ENCODE peak calls at places on chromosomes 16 and 17, in six cellular contexts. One of them, this sample, is unnamed.

GRCh38 chr16:70714526-70715112 is 28.8 kb upstream of the MTSS2 start:
- DNase-seq in stimulated activated CD4-positive, alpha-beta T cell treated with anti-CD3 and anti-CD28 coated beads, TNF-alpha, amount 100 ng/mL, for 4 hours: no peak
- DNase-seq in germinal center: no peak
- DNase-seq in IMR-90: no peak
- DNase-seq in brain microvascular endothelial cell: no peak
- DNase-seq in activated T-helper 1 cell treated with Interleukin-2 at 50 U/mL for 16 hours: no peak
- DNase-seq in this sample: no peak

GRCh38 chr17:40932608-40933007 is 4.8 kb downstream of the KRT23 start:
- DNase-seq in IMR-90: no peak
- DNase-seq in activated T-helper 1 cell treated with Interleukin-2 at 50 U/mL for 16 hours: no peak
- DNase-seq in stimulated activated CD4-positive, alpha-beta T cell treated with anti-CD3 and anti-CD28 coated beads, TNF-alpha, amount 100 ng/mL, for 4 hours: no peak
- DNase-seq in brain microvascular endothelial cell: no peak
- DNase-seq in germinal center: no peak
- DNase-seq in this sample: no peak

GRCh38 chr17:69734656-69735055 is 320.2 kb downstream of the MAP2K6 start:
- DNase-seq in IMR-90: no peak
- DNase-seq in germinal center: no peak
- DNase-seq in activated T-helper 1 cell treated with Interleukin-2 at 50 U/mL for 16 hours: no peak
- DNase-seq in stimulated activated CD4-positive, alpha-beta T cell treated with anti-CD3 and anti-CD28 coated beads, TNF-alpha, amount 100 ng/mL, for 4 hours: no peak
- DNase-seq in brain microvascular endothelial cell: no peak
- DNase-seq in this sample: no peak

GRCh38 chr16:22400899-22401298 is 26.5 kb upstream of the CDR2 start:
- DNase-seq in germinal center: no peak
- DNase-seq in activated T-helper 1 cell treated with Interleukin-2 at 50 U/mL for 16 hours: no peak
- DNase-seq in IMR-90: no peak
- DNase-seq in stimulated activated CD4-positive, alpha-beta T cell treated with anti-CD3 and anti-CD28 coated beads, TNF-alpha, amount 100 ng/mL, for 4 hours: no peak
- DNase-seq in brain microvascular endothelial cell: no peak
- DNase-seq in this sample: no peak

GRCh38 chr17:63082273-63082861 is 116.3 kb downstream of the TANC2 start:
- DNase-seq in brain microvascular endothelial cell: peak; percentile 18
- DNase-seq in IMR-90: peak; percentile 58
- DNase-seq in germinal center: no peak
- DNase-seq in activated T-helper 1 cell treated with Interleukin-2 at 50 U/mL for 16 hours: no peak
- DNase-seq in stimulated activated CD4-positive, alpha-beta T cell treated with anti-CD3 and anti-CD28 coated beads, TNF-alpha, amount 100 ng/mL, for 4 hours: no peak
- DNase-seq in this sample: no peak

GRCh38 chr17:51341457-51341856 is 81.1 kb downstream of the UTP18 start:
- DNase-seq in stimulated activated CD4-positive, alpha-beta T cell treated with anti-CD3 and anti-CD28 coated beads, TNF-alpha, amount 100 ng/mL, for 4 hours: no peak
- DNase-seq in activated T-helper 1 cell treated with Interleukin-2 at 50 U/mL for 16 hours: no peak
- DNase-seq in IMR-90: no peak
- DNase-seq in germinal center: no peak
- DNase-seq in brain microvascular endothelial cell: no peak
- DNase-seq in this sample: no peak

GRCh38 chr17:59652119-59652518 is 32.4 kb downstream of the CLTC start:
- DNase-seq in germinal center: no peak
- DNase-seq in activated T-helper 1 cell treated with Interleukin-2 at 50 U/mL for 16 hours: no peak
- DNase-seq in IMR-90: peak; percentile 88
- DNase-seq in stimulated activated CD4-positive, alpha-beta T cell treated with anti-CD3 and anti-CD28 coated beads, TNF-alpha, amount 100 ng/mL, for 4 hours: no peak
- DNase-seq in brain microvascular endothelial cell: peak; percentile 17
- DNase-seq in this sample: no peak

GRCh38 chr17:60901806-60902205 is 224.2 kb downstream of the BCAS3 start:
- DNase-seq in stimulated activated CD4-positive, alpha-beta T cell treated with anti-CD3 and anti-CD28 coated beads, TNF-alpha, amount 100 ng/mL, for 4 hours: no peak
- DNase-seq in IMR-90: peak; percentile 81
- DNase-seq in germinal center: no peak
- DNase-seq in activated T-helper 1 cell treated with Interleukin-2 at 50 U/mL for 16 hours: no peak
- DNase-seq in brain microvascular endothelial cell: no peak
- DNase-seq in this sample: no peak

GRCh38 chr16:9050102-9050830 is 41.2 kb upstream of the HAPSTR1 start:
- DNase-seq in germinal center: no peak
- DNase-seq in IMR-90: peak; percentile 16
- DNase-seq in brain microvascular endothelial cell: no peak
- DNase-seq in stimulated activated CD4-positive, alpha-beta T cell treated with anti-CD3 and anti-CD28 coated beads, TNF-alpha, amount 100 ng/mL, for 4 hours: no peak
- DNase-seq in activated T-helper 1 cell treated with Interleukin-2 at 50 U/mL for 16 hours: no peak
- DNase-seq in this sample: no peak

GRCh38 chr17:27203241-27203640 is 90.7 kb upstream of the WSB1 start:
- DNase-seq in brain microvascular endothelial cell: no peak
- DNase-seq in germinal center: no peak
- DNase-seq in IMR-90: no peak
- DNase-seq in activated T-helper 1 cell treated with Interleukin-2 at 50 U/mL for 16 hours: no peak
- DNase-seq in stimulated activated CD4-positive, alpha-beta T cell treated with anti-CD3 and anti-CD28 coated beads, TNF-alpha, amount 100 ng/mL, for 4 hours: no peak
- DNase-seq in this sample: no peak

GRCh38 chr17:2902546-2902945 is 106.3 kb downstream of the RAP1GAP2 start:
- DNase-seq in stimulated activated CD4-positive, alpha-beta T cell treated with anti-CD3 and anti-CD28 coated beads, TNF-alpha, amount 100 ng/mL, for 4 hours: no peak
- DNase-seq in activated T-helper 1 cell treated with Interleukin-2 at 50 U/mL for 16 hours: no peak
- DNase-seq in IMR-90: no peak
- DNase-seq in germinal center: no peak
- DNase-seq in brain microvascular endothelial cell: no peak
- DNase-seq in this sample: no peak

GRCh38 chr17:64399071-64399766 is 8.6 kb upstream of the PECAM1 start:
- DNase-seq in brain microvascular endothelial cell: no peak
- DNase-seq in germinal center: no peak
- DNase-seq in stimulated activated CD4-positive, alpha-beta T cell treated with anti-CD3 and anti-CD28 coated beads, TNF-alpha, amount 100 ng/mL, for 4 hours: no peak
- DNase-seq in activated T-helper 1 cell treated with Interleukin-2 at 50 U/mL for 16 hours: no peak
- DNase-seq in IMR-90: no peak
- DNase-seq in this sample: no peak

GRCh38 chr17:5545051-5545987 is 39.0 kb downstream of the NLRP1 start:
- DNase-seq in stimulated activated CD4-positive, alpha-beta T cell treated with anti-CD3 and anti-CD28 coated beads, TNF-alpha, amount 100 ng/mL, for 4 hours: no peak
- DNase-seq in germinal center: no peak
- DNase-seq in IMR-90: peak; percentile 21
- DNase-seq in activated T-helper 1 cell treated with Interleukin-2 at 50 U/mL for 16 hours: no peak
- DNase-seq in brain microvascular endothelial cell: no peak
- DNase-seq in this sample: no peak

GRCh38 chr16:89244754-89245153 is 27.3 kb downstream of the ZNF778 start:
- DNase-seq in activated T-helper 1 cell treated with Interleukin-2 at 50 U/mL for 16 hours: no peak
- DNase-seq in stimulated activated CD4-positive, alpha-beta T cell treated with anti-CD3 and anti-CD28 coated beads, TNF-alpha, amount 100 ng/mL, for 4 hours: no peak
- DNase-seq in IMR-90: no peak
- DNase-seq in germinal center: no peak
- DNase-seq in brain microvascular endothelial cell: no peak
- DNase-seq in this sample: no peak

GRCh38 chr17:40075216-40076100 is 12.7 kb downstream of the THRA start:
- DNase-seq in IMR-90: peak; percentile 48
- DNase-seq in activated T-helper 1 cell treated with Interleukin-2 at 50 U/mL for 16 hours: peak; percentile 47
- DNase-seq in stimulated activated CD4-positive, alpha-beta T cell treated with anti-CD3 and anti-CD28 coated beads, TNF-alpha, amount 100 ng/mL, for 4 hours: no peak
- DNase-seq in brain microvascular endothelial cell: no peak
- DNase-seq in germinal center: peak; percentile 59
- DNase-seq in this sample: peak; percentile 63

GRCh38 chr16:57534881-57535658 is 1.3 kb downstream of the CCDC102A start:
- DNase-seq in brain microvascular endothelial cell: no peak
- DNase-seq in stimulated activated CD4-positive, alpha-beta T cell treated with anti-CD3 and anti-CD28 coated beads, TNF-alpha, amount 100 ng/mL, for 4 hours: no peak
- DNase-seq in activated T-helper 1 cell treated with Interleukin-2 at 50 U/mL for 16 hours: no peak
- DNase-seq in germinal center: no peak
- DNase-seq in IMR-90: no peak
- DNase-seq in this sample: no peak

GRCh38 chr17:82767041-82767754 is 15.3 kb downstream of the TBCD start:
- DNase-seq in IMR-90: peak; percentile 38
- DNase-seq in activated T-helper 1 cell treated with Interleukin-2 at 50 U/mL for 16 hours: no peak
- DNase-seq in germinal center: no peak
- DNase-seq in brain microvascular endothelial cell: peak; percentile 22
- DNase-seq in stimulated activated CD4-positive, alpha-beta T cell treated with anti-CD3 and anti-CD28 coated beads, TNF-alpha, amount 100 ng/mL, for 4 hours: no peak
- DNase-seq in this sample: peak; percentile 37

GRCh38 chr17:76000755-76001521 is at the start of gene CDK3:
- DNase-seq in brain microvascular endothelial cell: no peak
- DNase-seq in germinal center: no peak
- DNase-seq in IMR-90: no peak
- DNase-seq in stimulated activated CD4-positive, alpha-beta T cell treated with anti-CD3 and anti-CD28 coated beads, TNF-alpha, amount 100 ng/mL, for 4 hours: no peak
- DNase-seq in activated T-helper 1 cell treated with Interleukin-2 at 50 U/mL for 16 hours: no peak
- DNase-seq in this sample: no peak

GRCh38 chr16:67963325-67964321 is 4.8 kb downstream of the SLC12A4 start:
- DNase-seq in brain microvascular endothelial cell: no peak
- DNase-seq in activated T-helper 1 cell treated with Interleukin-2 at 50 U/mL for 16 hours: no peak
- DNase-seq in IMR-90: no peak
- DNase-seq in germinal center: no peak
- DNase-seq in stimulated activated CD4-positive, alpha-beta T cell treated with anti-CD3 and anti-CD28 coated beads, TNF-alpha, amount 100 ng/mL, for 4 hours: no peak
- DNase-seq in this sample: no peak

GRCh38 chr17:8629371-8630226 is 926 bp downstream of the MYH10 start:
- DNase-seq in brain microvascular endothelial cell: no peak
- DNase-seq in IMR-90: no peak
- DNase-seq in stimulated activated CD4-positive, alpha-beta T cell treated with anti-CD3 and anti-CD28 coated beads, TNF-alpha, amount 100 ng/mL, for 4 hours: no peak
- DNase-seq in activated T-helper 1 cell treated with Interleukin-2 at 50 U/mL for 16 hours: no peak
- DNase-seq in germinal center: peak; percentile 20
- DNase-seq in this sample: peak; percentile 5

GRCh38 chr16:27491894-27492587 is 57.7 kb downstream of the GTF3C1 start:
- DNase-seq in activated T-helper 1 cell treated with Interleukin-2 at 50 U/mL for 16 hours: no peak
- DNase-seq in brain microvascular endothelial cell: no peak
- DNase-seq in stimulated activated CD4-positive, alpha-beta T cell treated with anti-CD3 and anti-CD28 coated beads, TNF-alpha, amount 100 ng/mL, for 4 hours: no peak
- DNase-seq in germinal center: no peak
- DNase-seq in IMR-90: no peak
- DNase-seq in this sample: no peak

GRCh38 chr17:62696726-62697490 is 69.4 kb downstream of the MRC2 start:
- DNase-seq in activated T-helper 1 cell treated with Interleukin-2 at 50 U/mL for 16 hours: no peak
- DNase-seq in brain microvascular endothelial cell: no peak
- DNase-seq in stimulated activated CD4-positive, alpha-beta T cell treated with anti-CD3 and anti-CD28 coated beads, TNF-alpha, amount 100 ng/mL, for 4 hours: no peak
- DNase-seq in germinal center: no peak
- DNase-seq in IMR-90: no peak
- DNase-seq in this sample: no peak

GRCh38 chr17:4850236-4850635 is 17.1 kb downstream of the MINK1 start:
- DNase-seq in brain microvascular endothelial cell: no peak
- DNase-seq in IMR-90: no peak
- DNase-seq in germinal center: no peak
- DNase-seq in activated T-helper 1 cell treated with Interleukin-2 at 50 U/mL for 16 hours: no peak
- DNase-seq in stimulated activated CD4-positive, alpha-beta T cell treated with anti-CD3 and anti-CD28 coated beads, TNF-alpha, amount 100 ng/mL, for 4 hours: no peak
- DNase-seq in this sample: no peak

GRCh38 chr16:9965079-9965478 is 217.1 kb downstream of the GRIN2A start:
- DNase-seq in IMR-90: no peak
- DNase-seq in stimulated activated CD4-positive, alpha-beta T cell treated with anti-CD3 and anti-CD28 coated beads, TNF-alpha, amount 100 ng/mL, for 4 hours: no peak
- DNase-seq in brain microvascular endothelial cell: no peak
- DNase-seq in germinal center: no peak
- DNase-seq in activated T-helper 1 cell treated with Interleukin-2 at 50 U/mL for 16 hours: no peak
- DNase-seq in this sample: no peak

GRCh38 chr16:8047711-8048110 is 542.6 kb downstream of the TMEM114 start:
- DNase-seq in IMR-90: no peak
- DNase-seq in stimulated activated CD4-positive, alpha-beta T cell treated with anti-CD3 and anti-CD28 coated beads, TNF-alpha, amount 100 ng/mL, for 4 hours: no peak
- DNase-seq in brain microvascular endothelial cell: no peak
- DNase-seq in activated T-helper 1 cell treated with Interleukin-2 at 50 U/mL for 16 hours: no peak
- DNase-seq in germinal center: no peak
- DNase-seq in this sample: no peak

GRCh38 chr16:72768611-72769010 is 279.3 kb downstream of the ZFHX3 start:
- DNase-seq in activated T-helper 1 cell treated with Interleukin-2 at 50 U/mL for 16 hours: no peak
- DNase-seq in IMR-90: no peak
- DNase-seq in germinal center: no peak
- DNase-seq in stimulated activated CD4-positive, alpha-beta T cell treated with anti-CD3 and anti-CD28 coated beads, TNF-alpha, amount 100 ng/mL, for 4 hours: no peak
- DNase-seq in brain microvascular endothelial cell: no peak
- DNase-seq in this sample: no peak

GRCh38 chr16:81415757-81416156 is 28.9 kb upstream of the CMIP start:
- DNase-seq in stimulated activated CD4-positive, alpha-beta T cell treated with anti-CD3 and anti-CD28 coated beads, TNF-alpha, amount 100 ng/mL, for 4 hours: no peak
- DNase-seq in brain microvascular endothelial cell: no peak
- DNase-seq in IMR-90: no peak
- DNase-seq in germinal center: no peak
- DNase-seq in activated T-helper 1 cell treated with Interleukin-2 at 50 U/mL for 16 hours: no peak
- DNase-seq in this sample: no peak

GRCh38 chr16:78460428-78460827 is 361.0 kb downstream of the WWOX start:
- DNase-seq in stimulated activated CD4-positive, alpha-beta T cell treated with anti-CD3 and anti-CD28 coated beads, TNF-alpha, amount 100 ng/mL, for 4 hours: no peak
- DNase-seq in IMR-90: no peak
- DNase-seq in brain microvascular endothelial cell: no peak
- DNase-seq in germinal center: no peak
- DNase-seq in activated T-helper 1 cell treated with Interleukin-2 at 50 U/mL for 16 hours: no peak
- DNase-seq in this sample: no peak

GRCh38 chr17:8473451-8474192 is 37.9 kb downstream of the NDEL1 start:
- DNase-seq in IMR-90: no peak
- DNase-seq in germinal center: no peak
- DNase-seq in stimulated activated CD4-positive, alpha-beta T cell treated with anti-CD3 and anti-CD28 coated beads, TNF-alpha, amount 100 ng/mL, for 4 hours: no peak
- DNase-seq in activated T-helper 1 cell treated with Interleukin-2 at 50 U/mL for 16 hours: no peak
- DNase-seq in brain microvascular endothelial cell: no peak
- DNase-seq in this sample: no peak

GRCh38 chr16:10858203-10858602 is 18.8 kb upstream of the CIITA start:
- DNase-seq in IMR-90: no peak
- DNase-seq in germinal center: no peak
- DNase-seq in activated T-helper 1 cell treated with Interleukin-2 at 50 U/mL for 16 hours: no peak
- DNase-seq in brain microvascular endothelial cell: no peak
- DNase-seq in stimulated activated CD4-positive, alpha-beta T cell treated with anti-CD3 and anti-CD28 coated beads, TNF-alpha, amount 100 ng/mL, for 4 hours: no peak
- DNase-seq in this sample: no peak

GRCh38 chr17:51439395-51440229 is 179.3 kb downstream of the UTP18 start:
- DNase-seq in germinal center: no peak
- DNase-seq in stimulated activated CD4-positive, alpha-beta T cell treated with anti-CD3 and anti-CD28 coated beads, TNF-alpha, amount 100 ng/mL, for 4 hours: no peak
- DNase-seq in IMR-90: no peak
- DNase-seq in activated T-helper 1 cell treated with Interleukin-2 at 50 U/mL for 16 hours: no peak
- DNase-seq in brain microvascular endothelial cell: peak; percentile 14
- DNase-seq in this sample: no peak

GRCh38 chr17:61732169-61732568 is 131.2 kb downstream of the BRIP1 start:
- DNase-seq in IMR-90: no peak
- DNase-seq in activated T-helper 1 cell treated with Interleukin-2 at 50 U/mL for 16 hours: no peak
- DNase-seq in germinal center: no peak
- DNase-seq in brain microvascular endothelial cell: no peak
- DNase-seq in stimulated activated CD4-positive, alpha-beta T cell treated with anti-CD3 and anti-CD28 coated beads, TNF-alpha, amount 100 ng/mL, for 4 hours: no peak
- DNase-seq in this sample: no peak

GRCh38 chr17:76252040-76252954 is 12.0 kb upstream of the RNF157 start:
- DNase-seq in activated T-helper 1 cell treated with Interleukin-2 at 50 U/mL for 16 hours: no peak
- DNase-seq in IMR-90: peak; percentile 99
- DNase-seq in stimulated activated CD4-positive, alpha-beta T cell treated with anti-CD3 and anti-CD28 coated beads, TNF-alpha, amount 100 ng/mL, for 4 hours: no peak
- DNase-seq in germinal center: peak; percentile 42
- DNase-seq in brain microvascular endothelial cell: peak; percentile 70
- DNase-seq in this sample: no peak

GRCh38 chr17:83098241-83099085 is 19.1 kb downstream of the METRNL start:
- DNase-seq in germinal center: no peak
- DNase-seq in stimulated activated CD4-positive, alpha-beta T cell treated with anti-CD3 and anti-CD28 coated beads, TNF-alpha, amount 100 ng/mL, for 4 hours: no peak
- DNase-seq in activated T-helper 1 cell treated with Interleukin-2 at 50 U/mL for 16 hours: no peak
- DNase-seq in IMR-90: no peak
- DNase-seq in brain microvascular endothelial cell: no peak
- DNase-seq in this sample: no peak

GRCh38 chr16:48409839-48410610 is 24.8 kb upstream of the SIAH1 start:
- DNase-seq in stimulated activated CD4-positive, alpha-beta T cell treated with anti-CD3 and anti-CD28 coated beads, TNF-alpha, amount 100 ng/mL, for 4 hours: no peak
- DNase-seq in germinal center: no peak
- DNase-seq in activated T-helper 1 cell treated with Interleukin-2 at 50 U/mL for 16 hours: no peak
- DNase-seq in brain microvascular endothelial cell: peak; percentile 95
- DNase-seq in IMR-90: peak; percentile 96
- DNase-seq in this sample: no peak

GRCh38 chr17:56594528-56595418 is 1.3 kb downstream of the NOG start:
- DNase-seq in activated T-helper 1 cell treated with Interleukin-2 at 50 U/mL for 16 hours: no peak
- DNase-seq in stimulated activated CD4-positive, alpha-beta T cell treated with anti-CD3 and anti-CD28 coated beads, TNF-alpha, amount 100 ng/mL, for 4 hours: peak; percentile 8
- DNase-seq in brain microvascular endothelial cell: no peak
- DNase-seq in germinal center: peak; percentile 19
- DNase-seq in IMR-90: peak; percentile 10
- DNase-seq in this sample: peak; percentile 56

This sample was measured in naive thymus-derived CD4-positive, alpha-beta T cell.